ENCODE peak calls at places on chromosomes 6 and 20, in four cellular contexts. One of them, this sample, is unnamed.

GRCh38 chr6:61622601-61623000 is 663.4 kb downstream of the KHDRBS2 start:
- DNase-seq in K562: no peak
- DNase-seq in HepG2: no peak
- DNase-seq in GM12878: no peak
- DNase-seq in this sample: no peak

GRCh38 chr20:2408111-2408510 is 27.4 kb downstream of the TGM6 start:
- DNase-seq in K562: no peak
- DNase-seq in HepG2: no peak
- DNase-seq in GM12878: no peak
- DNase-seq in this sample: no peak

GRCh38 chr6:119346450-119346849 is 3.1 kb downstream of the MAN1A1 start:
- DNase-seq in K562: no peak
- DNase-seq in HepG2: no peak
- DNase-seq in GM12878: no peak
- DNase-seq in this sample: no peak

GRCh38 chr20:45176526-45176925 is 1.8 kb downstream of the PI3 start:
- DNase-seq in K562: no peak
- DNase-seq in HepG2: no peak
- DNase-seq in GM12878: no peak
- DNase-seq in this sample: no peak

GRCh38 chr6:160972111-160972510 is 19.5 kb upstream of the MAP3K4 start:
- DNase-seq in K562: no peak
- DNase-seq in HepG2: no peak
- DNase-seq in GM12878: no peak
- DNase-seq in this sample: no peak

GRCh38 chr6:159595173-159595572 is 97.9 kb downstream of the SOD2 start:
- DNase-seq in K562: no peak
- DNase-seq in HepG2: no peak
- DNase-seq in GM12878: no peak
- DNase-seq in this sample: no peak

GRCh38 chr20:35496481-35496880 is 33.0 kb downstream of the C20orf173 start:
- DNase-seq in K562: no peak
- DNase-seq in HepG2: no peak
- DNase-seq in GM12878: no peak
- DNase-seq in this sample: no peak

GRCh38 chr6:112237644-112238043 is 16.7 kb downstream of the LAMA4 start:
- DNase-seq in K562: no peak
- DNase-seq in HepG2: no peak
- DNase-seq in GM12878: no peak
- DNase-seq in this sample: no peak

GRCh38 chr20:31484001-31484400 is 8.9 kb downstream of the REM1 start:
- DNase-seq in K562: peak
- DNase-seq in HepG2: no peak
- DNase-seq in GM12878: no peak
- DNase-seq in this sample: no peak

GRCh38 chr20:36756482-36756881 is 10.6 kb upstream of the NDRG3 start:
- DNase-seq in K562: no peak
- DNase-seq in HepG2: no peak
- DNase-seq in GM12878: no peak
- DNase-seq in this sample: no peak

GRCh38 chr20:54083459-54083858 is 13.1 kb upstream of the BCAS1 start:
- DNase-seq in K562: no peak
- DNase-seq in HepG2: no peak
- DNase-seq in GM12878: no peak
- DNase-seq in this sample: no peak

GRCh38 chr6:64505312-64505711 is 869.7 kb downstream of the PHF3 start:
- DNase-seq in K562: peak
- DNase-seq in HepG2: peak
- DNase-seq in GM12878: no peak
- DNase-seq in this sample: peak

GRCh38 chr20:49391404-49392245 is 90.8 kb downstream of the KCNB1 start:
- DNase-seq in K562: no peak
- DNase-seq in HepG2: no peak
- DNase-seq in GM12878: no peak
- DNase-seq in this sample: no peak

GRCh38 chr20:2840967-2841531 is 504 bp downstream of the VPS16 start:
- DNase-seq in K562: peak
- DNase-seq in HepG2: peak
- DNase-seq in GM12878: no peak
- DNase-seq in this sample: peak

GRCh38 chr6:157541618-157542404 is 160.8 kb downstream of the ZDHHC14 start:
- DNase-seq in K562: no peak
- DNase-seq in HepG2: no peak
- DNase-seq in GM12878: no peak
- DNase-seq in this sample: no peak

GRCh38 chr6:26204332-26205160 is 117.3 kb downstream of the HFE start:
- DNase-seq in K562: peak
- DNase-seq in HepG2: peak
- DNase-seq in GM12878: peak
- DNase-seq in this sample: peak

GRCh38 chr6:37982320-37982719 is 162.8 kb downstream of the ZFAND3 start:
- DNase-seq in K562: no peak
- DNase-seq in HepG2: no peak
- DNase-seq in GM12878: no peak
- DNase-seq in this sample: no peak

GRCh38 chr20:11952621-11953020 is 34.9 kb downstream of the BTBD3 start:
- DNase-seq in K562: no peak
- DNase-seq in HepG2: no peak
- DNase-seq in GM12878: no peak
- DNase-seq in this sample: no peak

GRCh38 chr6:118917550-118918321 is 17.2 kb downstream of the MCM9 start:
- DNase-seq in K562: no peak
- DNase-seq in HepG2: no peak
- DNase-seq in GM12878: no peak
- DNase-seq in this sample: no peak

GRCh38 chr6:6230286-6230685 is 90.2 kb downstream of the F13A1 start:
- DNase-seq in K562: no peak
- DNase-seq in HepG2: peak
- DNase-seq in GM12878: no peak
- DNase-seq in this sample: no peak

GRCh38 chr6:154926366-154926765 is 68.7 kb upstream of the TIAM2 start:
- DNase-seq in K562: no peak
- DNase-seq in HepG2: no peak
- DNase-seq in GM12878: no peak
- DNase-seq in this sample: no peak

GRCh38 chr6:48212501-48212900 is 101.5 kb upstream of the PTCHD4 start:
- DNase-seq in K562: no peak
- DNase-seq in HepG2: no peak
- DNase-seq in GM12878: no peak
- DNase-seq in this sample: no peak

GRCh38 chr6:116008470-116009229 is 52.0 kb downstream of the FRK start:
- DNase-seq in K562: no peak
- DNase-seq in HepG2: no peak
- DNase-seq in GM12878: peak
- DNase-seq in this sample: no peak

GRCh38 chr20:20083796-20084195 is 31.5 kb downstream of the CFAP61 start:
- DNase-seq in K562: no peak
- DNase-seq in HepG2: peak
- DNase-seq in GM12878: peak
- DNase-seq in this sample: peak

GRCh38 chr20:32356935-32357868 is 929 bp upstream of the ASXL1 start:
- DNase-seq in K562: no peak
- DNase-seq in HepG2: peak
- DNase-seq in GM12878: peak
- DNase-seq in this sample: no peak

GRCh38 chr6:11270030-11271027 is 37.9 kb upstream of the NEDD9 start:
- DNase-seq in K562: no peak
- DNase-seq in HepG2: peak
- DNase-seq in GM12878: no peak
- DNase-seq in this sample: peak

GRCh38 chr20:44218441-44218840 is 7.9 kb upstream of the OSER1 start:
- DNase-seq in K562: no peak
- DNase-seq in HepG2: no peak
- DNase-seq in GM12878: no peak
- DNase-seq in this sample: no peak

GRCh38 chr20:20393770-20394169 is 25.9 kb downstream of the INSM1 start:
- DNase-seq in K562: no peak
- DNase-seq in HepG2: no peak
- DNase-seq in GM12878: no peak
- DNase-seq in this sample: no peak

GRCh38 chr6:30670760-30671527 is 1.9 kb downstream of the DHX16 start:
- DNase-seq in K562: peak
- DNase-seq in HepG2: peak
- DNase-seq in GM12878: no peak
- DNase-seq in this sample: peak

GRCh38 chr6:147905721-147906120 is 397.2 kb downstream of the SAMD5 start:
- DNase-seq in K562: no peak
- DNase-seq in HepG2: no peak
- DNase-seq in GM12878: no peak
- DNase-seq in this sample: no peak

GRCh38 chr6:18433059-18433458 is 45.9 kb downstream of the RNF144B start:
- DNase-seq in K562: no peak
- DNase-seq in HepG2: no peak
- DNase-seq in GM12878: no peak
- DNase-seq in this sample: no peak

GRCh38 chr6:125899726-125900182 is 56.8 kb upstream of the HINT3 start:
- DNase-seq in K562: no peak
- DNase-seq in HepG2: peak
- DNase-seq in GM12878: no peak
- DNase-seq in this sample: no peak

GRCh38 chr6:73418081-73418741 is 23.6 kb downstream of the DDX43 start:
- DNase-seq in K562: no peak
- DNase-seq in HepG2: no peak
- DNase-seq in GM12878: no peak
- DNase-seq in this sample: no peak

GRCh38 chr20:33235696-33236095 is at the start of gene BPIFA1:
- DNase-seq in K562: no peak
- DNase-seq in HepG2: no peak
- DNase-seq in GM12878: no peak
- DNase-seq in this sample: no peak

GRCh38 chr20:51542033-51542893 is at the start of gene NFATC2:
- DNase-seq in K562: peak
- DNase-seq in HepG2: peak
- DNase-seq in GM12878: no peak
- DNase-seq in this sample: peak

DNA sequence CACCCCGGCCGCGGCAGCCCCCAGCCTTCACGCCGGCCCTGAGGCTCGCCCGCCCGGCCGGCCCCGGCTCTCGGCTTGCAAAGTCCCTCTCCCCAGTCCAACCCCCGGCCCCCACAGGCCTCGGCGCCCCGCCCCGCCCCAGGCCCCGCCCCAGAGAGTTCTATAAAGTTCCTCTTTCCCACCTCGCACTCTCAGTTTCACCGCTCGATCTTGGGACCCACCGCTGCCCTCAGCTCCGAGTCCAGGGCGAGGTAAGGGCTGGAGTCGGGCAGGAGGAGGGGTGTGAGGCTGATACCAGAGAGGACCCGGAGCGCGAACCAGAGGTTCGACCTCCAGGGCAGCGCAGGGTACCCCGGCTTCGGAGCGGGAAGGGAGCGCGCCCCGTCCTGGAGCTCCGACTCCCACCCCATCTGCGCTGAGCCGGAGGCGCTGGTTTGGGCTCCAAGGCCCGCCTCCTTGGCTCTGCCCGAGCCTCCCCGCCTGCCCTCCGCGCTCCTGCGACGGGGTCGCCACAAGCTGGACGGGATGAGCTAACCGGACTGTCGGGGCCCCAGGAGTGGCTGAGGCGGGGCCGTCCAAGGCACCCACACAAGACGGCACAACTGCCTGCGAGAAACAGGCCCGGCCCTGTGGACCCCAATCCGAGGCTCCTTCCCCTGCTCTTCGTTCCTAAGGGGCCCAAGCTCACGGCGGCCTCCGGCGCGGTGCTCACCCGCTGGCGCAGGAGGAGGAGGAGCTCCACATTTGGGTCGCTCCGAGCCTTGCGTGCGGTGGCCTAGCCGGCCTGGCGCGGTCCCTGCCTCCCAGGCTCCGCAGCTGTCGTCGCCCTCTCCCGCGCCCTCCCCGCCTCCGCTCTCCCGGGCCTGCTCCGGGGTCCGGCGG is at the start of gene IRF4:
- DNase-seq in K562: no peak
- DNase-seq in HepG2: no peak
- DNase-seq in GM12878: no peak
- DNase-seq in this sample: no peak
- TF ChIP-seq TARDBP in K562: no peak
- TF ChIP-seq TARDBP in HepG2: no peak
- TF ChIP-seq TARDBP in GM12878: peak
- TF ChIP-seq TARDBP in this sample: no peak

GRCh38 chr20:17627101-17627950 is 54.7 kb downstream of the RRBP1 start:
- DNase-seq in K562: no peak
- DNase-seq in HepG2: no peak
- DNase-seq in GM12878: no peak
- DNase-seq in this sample: no peak
- TF ChIP-seq TARDBP in K562: no peak
- TF ChIP-seq TARDBP in HepG2: no peak
- TF ChIP-seq TARDBP in GM12878: no peak
- TF ChIP-seq TARDBP in this sample: no peak

DNA sequence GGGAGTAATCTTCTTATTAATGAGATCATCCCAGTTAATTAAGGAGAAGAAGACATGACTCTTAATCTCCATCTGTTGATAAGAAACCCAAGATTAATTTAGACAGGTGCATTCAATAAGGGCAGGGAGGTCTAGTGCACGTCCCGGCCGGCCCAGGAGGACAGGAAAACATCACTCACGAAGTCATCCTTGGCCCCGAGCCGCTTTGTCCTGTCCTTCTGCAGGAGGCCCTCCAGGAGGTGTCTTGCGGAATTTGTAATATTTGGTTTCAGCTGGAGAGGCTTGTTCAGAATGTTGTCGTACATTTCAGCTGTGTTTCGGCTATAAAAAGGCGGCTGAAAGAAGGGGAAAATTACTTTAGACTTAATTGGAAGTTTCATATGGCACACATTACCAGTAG is 118.4 kb upstream of the SLC2A12 start:
- DNase-seq in K562: peak
- DNase-seq in HepG2: no peak
- DNase-seq in GM12878: no peak
- DNase-seq in this sample: no peak
- TF ChIP-seq TARDBP in K562: no peak
- TF ChIP-seq TARDBP in HepG2: no peak
- TF ChIP-seq TARDBP in GM12878: no peak
- TF ChIP-seq TARDBP in this sample: no peak

GRCh38 chr6:109465772-109466171 is 10.2 kb upstream of the MICAL1 start:
- DNase-seq in K562: no peak
- DNase-seq in HepG2: no peak
- DNase-seq in GM12878: no peak
- DNase-seq in this sample: no peak
- TF ChIP-seq TARDBP in K562: no peak
- TF ChIP-seq TARDBP in HepG2: no peak
- TF ChIP-seq TARDBP in GM12878: no peak
- TF ChIP-seq TARDBP in this sample: no peak

GRCh38 chr6:87925373-87926060 is 122.1 kb upstream of the SPACA1 start:
- DNase-seq in K562: no peak
- DNase-seq in HepG2: no peak
- DNase-seq in GM12878: peak
- DNase-seq in this sample: no peak
- TF ChIP-seq TARDBP in K562: no peak
- TF ChIP-seq TARDBP in HepG2: no peak
- TF ChIP-seq TARDBP in GM12878: peak
- TF ChIP-seq TARDBP in this sample: no peak